ENCODE peak calls at places on chromosomes 12 and 14, in five cellular contexts. One of them, this sample, is unnamed. For H3K4me1, the result is how much of the 10 kb centered on the place peaks cover.

GRCh38 chr12:98595152-98595988 is 1.9 kb downstream of the SLC25A3 start:
- DNase-seq in SK-N-SH: no peak
- DNase-seq in heart left ventricle: no peak
- DNase-seq in right cardiac atrium: no peak
- DNase-seq in ovary: no peak
- DNase-seq in this sample: no peak

GRCh38 chr12:47376937-47377336 is 297.2 kb upstream of the AMIGO2 start:
- DNase-seq in heart left ventricle: no peak
- DNase-seq in ovary: peak
- DNase-seq in right cardiac atrium: peak
- DNase-seq in SK-N-SH: no peak
- DNase-seq in this sample: no peak

GRCh38 chr12:106358410-106359241 is 1.1 kb downstream of the POLR3B start:
- DNase-seq in ovary: no peak
- DNase-seq in SK-N-SH: peak
- DNase-seq in heart left ventricle: no peak
- DNase-seq in right cardiac atrium: peak
- DNase-seq in this sample: peak

GRCh38 chr14:21384494-21384851 is 654 bp upstream of the SUPT16H start:
- DNase-seq in heart left ventricle: no peak
- DNase-seq in SK-N-SH: no peak
- DNase-seq in right cardiac atrium: no peak
- DNase-seq in ovary: no peak
- DNase-seq in this sample: no peak

GRCh38 chr12:29991924-29992323 is 208.2 kb upstream of the TMTC1 start:
- DNase-seq in SK-N-SH: no peak
- DNase-seq in right cardiac atrium: no peak
- DNase-seq in ovary: no peak
- DNase-seq in heart left ventricle: no peak
- DNase-seq in this sample: no peak

GRCh38 chr14:91149462-91149861 is 35.6 kb downstream of the DGLUCY start:
- DNase-seq in heart left ventricle: no peak
- DNase-seq in SK-N-SH: no peak
- DNase-seq in right cardiac atrium: peak
- DNase-seq in ovary: peak
- DNase-seq in this sample: peak

GRCh38 chr14:68137704-68138619 is 318.4 kb downstream of the RAD51B start:
- DNase-seq in right cardiac atrium: peak
- DNase-seq in ovary: no peak
- DNase-seq in heart left ventricle: no peak
- DNase-seq in SK-N-SH: peak
- DNase-seq in this sample: no peak

GRCh38 chr12:48002773-48003218 is 1.5 kb downstream of the COL2A1 start:
- DNase-seq in heart left ventricle: no peak
- DNase-seq in SK-N-SH: peak
- DNase-seq in ovary: peak
- DNase-seq in right cardiac atrium: peak
- DNase-seq in this sample: peak

GRCh38 chr12:71268598-71268997 is 110.8 kb upstream of the TSPAN8 start:
- DNase-seq in SK-N-SH: no peak
- DNase-seq in heart left ventricle: no peak
- DNase-seq in right cardiac atrium: no peak
- DNase-seq in ovary: no peak
- DNase-seq in this sample: no peak

GRCh38 chr12:60072911-60073310 is 477.1 kb downstream of the SLC16A7 start:
- DNase-seq in right cardiac atrium: no peak
- DNase-seq in heart left ventricle: no peak
- DNase-seq in ovary: no peak
- DNase-seq in SK-N-SH: no peak
- DNase-seq in this sample: no peak

GRCh38 chr12:125184213-125184952 is 119.1 kb downstream of the AACS start:
- DNase-seq in right cardiac atrium: no peak
- DNase-seq in heart left ventricle: no peak
- DNase-seq in ovary: no peak
- DNase-seq in SK-N-SH: no peak
- DNase-seq in this sample: no peak

GRCh38 chr14:95953111-95953724 is 76.6 kb downstream of the TUNAR start:
- DNase-seq in ovary: no peak
- DNase-seq in right cardiac atrium: no peak
- DNase-seq in heart left ventricle: no peak
- DNase-seq in SK-N-SH: no peak
- DNase-seq in this sample: no peak

GRCh38 chr12:60257063-60257462 is 661.2 kb downstream of the SLC16A7 start:
- DNase-seq in right cardiac atrium: no peak
- DNase-seq in SK-N-SH: no peak
- DNase-seq in heart left ventricle: no peak
- DNase-seq in ovary: no peak
- DNase-seq in this sample: no peak

GRCh38 chr14:52348796-52349195 is 34.7 kb downstream of the PTGER2 start:
- DNase-seq in heart left ventricle: no peak
- DNase-seq in right cardiac atrium: no peak
- DNase-seq in ovary: no peak
- DNase-seq in SK-N-SH: no peak
- DNase-seq in this sample: no peak

GRCh38 chr12:98185606-98186005 is 329.8 kb upstream of the TMPO start:
- DNase-seq in right cardiac atrium: no peak
- DNase-seq in ovary: no peak
- DNase-seq in SK-N-SH: no peak
- DNase-seq in heart left ventricle: no peak
- DNase-seq in this sample: no peak

GRCh38 chr12:132210223-132211055 is 66.2 kb downstream of the NOC4L start:
- DNase-seq in heart left ventricle: peak
- DNase-seq in right cardiac atrium: no peak
- DNase-seq in ovary: no peak
- DNase-seq in SK-N-SH: no peak
- DNase-seq in this sample: no peak

GRCh38 chr12:41045509-41045908 is 142.6 kb upstream of the PDZRN4 start:
- DNase-seq in right cardiac atrium: no peak
- DNase-seq in heart left ventricle: no peak
- DNase-seq in SK-N-SH: no peak
- DNase-seq in ovary: no peak
- DNase-seq in this sample: no peak
- H3K4me1 ChIP-seq in right cardiac atrium: under half
- H3K4me1 ChIP-seq in heart left ventricle: under half
- H3K4me1 ChIP-seq in SK-N-SH: under half
- H3K4me1 ChIP-seq in ovary: under half
- H3K4me1 ChIP-seq in this sample: under half

GRCh38 chr14:89576132-89576923 is 159.3 kb upstream of the FOXN3 start:
- DNase-seq in ovary: no peak
- DNase-seq in right cardiac atrium: no peak
- DNase-seq in heart left ventricle: no peak
- DNase-seq in SK-N-SH: no peak
- DNase-seq in this sample: no peak

GRCh38 chr14:89575386-89576061 is 158.5 kb upstream of the FOXN3 start:
- DNase-seq in heart left ventricle: no peak
- DNase-seq in ovary: no peak
- DNase-seq in SK-N-SH: no peak
- DNase-seq in right cardiac atrium: no peak
- DNase-seq in this sample: no peak

GRCh38 chr14:89574420-89574819 is 157.4 kb upstream of the FOXN3 start:
- DNase-seq in right cardiac atrium: no peak
- DNase-seq in heart left ventricle: no peak
- DNase-seq in ovary: no peak
- DNase-seq in SK-N-SH: no peak
- DNase-seq in this sample: no peak

GRCh38 chr14:89578048-89578619 is 161.1 kb upstream of the FOXN3 start:
- DNase-seq in heart left ventricle: no peak
- DNase-seq in right cardiac atrium: no peak
- DNase-seq in SK-N-SH: no peak
- DNase-seq in ovary: no peak
- DNase-seq in this sample: no peak

GRCh38 chr14:89576960-89577359 is 159.9 kb upstream of the FOXN3 start:
- DNase-seq in heart left ventricle: no peak
- DNase-seq in SK-N-SH: no peak
- DNase-seq in ovary: no peak
- DNase-seq in right cardiac atrium: no peak
- DNase-seq in this sample: no peak
- H3K27ac ChIP-seq in heart left ventricle: no peak
- H3K27ac ChIP-seq in SK-N-SH: no peak
- H3K27ac ChIP-seq in ovary: no peak
- H3K27ac ChIP-seq in right cardiac atrium: no peak
- H3K27ac ChIP-seq in this sample: no peak

DNA sequence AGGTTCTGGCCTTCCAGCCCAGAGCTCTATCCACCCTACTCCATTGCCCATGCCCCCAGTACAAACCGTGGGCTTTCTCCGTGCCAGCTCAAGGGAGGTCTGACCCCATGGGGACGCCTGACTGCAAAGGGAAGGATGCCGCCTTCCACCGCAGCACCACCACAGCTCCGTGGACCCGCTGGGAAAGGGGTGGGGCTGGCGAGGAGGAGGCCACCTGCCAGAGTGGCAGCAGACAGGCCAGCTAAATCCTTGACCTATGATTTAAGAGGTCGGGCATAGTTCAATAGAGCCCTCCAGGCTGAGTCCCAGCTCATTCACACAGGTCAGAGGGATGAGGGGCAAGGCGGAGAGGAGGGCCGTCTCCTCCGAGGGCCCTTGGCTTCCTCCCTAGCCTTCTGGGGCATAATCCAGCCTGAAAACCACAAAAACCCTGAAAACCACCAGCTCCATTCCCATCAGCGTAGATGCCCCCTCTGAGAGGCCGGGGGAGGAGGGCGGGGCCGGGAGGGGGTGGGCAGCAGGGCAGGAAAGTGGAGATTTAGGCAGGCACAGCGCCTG is 14.9 kb upstream of the FIGNL2 start:
- DNase-seq in ovary: no peak
- DNase-seq in right cardiac atrium: no peak
- DNase-seq in SK-N-SH: no peak
- DNase-seq in heart left ventricle: peak
- DNase-seq in this sample: no peak
- H3K4me3 ChIP-seq in ovary: no peak
- H3K4me3 ChIP-seq in right cardiac atrium: peak
- H3K4me3 ChIP-seq in SK-N-SH: no peak
- H3K4me3 ChIP-seq in heart left ventricle: peak
- H3K4me3 ChIP-seq in this sample: peak

DNA sequence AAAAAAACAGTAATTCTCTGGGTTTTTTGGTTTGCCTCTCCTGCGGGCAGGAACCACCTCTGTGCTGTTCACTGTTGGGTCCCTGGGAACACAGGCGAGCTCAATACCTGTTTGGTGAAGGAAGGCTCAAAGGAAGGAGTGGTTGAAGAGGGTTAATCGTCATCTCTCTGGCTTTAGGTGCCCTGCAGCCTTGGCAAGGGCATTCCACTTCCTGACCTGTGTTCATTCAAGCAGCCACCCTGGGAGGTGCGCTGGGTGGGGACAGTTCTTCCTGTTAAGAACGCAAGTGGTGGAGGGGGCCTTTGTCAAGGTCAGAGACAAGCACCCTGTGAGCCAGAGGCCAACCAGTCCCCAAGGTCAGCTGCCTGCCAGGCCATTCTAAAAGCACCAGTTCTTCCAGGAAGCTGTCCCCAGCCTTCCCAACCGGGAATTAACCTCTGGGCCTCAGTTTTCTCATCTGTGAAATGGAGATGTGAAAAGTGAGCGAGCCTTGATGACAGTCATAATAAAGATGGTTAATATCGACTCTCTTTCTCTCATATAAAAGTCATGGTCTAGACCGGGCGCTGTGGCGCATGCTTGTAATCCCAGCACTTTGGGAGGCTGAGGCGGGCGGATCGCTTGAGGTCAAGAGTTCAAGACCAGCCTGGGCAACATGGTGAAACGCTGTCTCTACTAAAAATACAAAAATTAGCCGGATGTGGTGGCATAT is 6.3 kb downstream of the RHOF start:
- DNase-seq in SK-N-SH: no peak
- DNase-seq in ovary: no peak
- DNase-seq in heart left ventricle: no peak
- DNase-seq in right cardiac atrium: no peak
- DNase-seq in this sample: no peak
- H3K4me1 ChIP-seq in SK-N-SH: under half
- H3K4me1 ChIP-seq in ovary: under half
- H3K4me1 ChIP-seq in heart left ventricle: half or more
- H3K4me1 ChIP-seq in right cardiac atrium: under half
- H3K4me1 ChIP-seq in this sample: under half

GRCh38 chr12:117356048-117356447 is 5.4 kb downstream of the NOS1 start:
- DNase-seq in ovary: no peak
- DNase-seq in SK-N-SH: no peak
- DNase-seq in right cardiac atrium: no peak
- DNase-seq in heart left ventricle: no peak
- DNase-seq in this sample: no peak
- H3K27ac ChIP-seq in ovary: no peak
- H3K27ac ChIP-seq in SK-N-SH: no peak
- H3K27ac ChIP-seq in right cardiac atrium: no peak
- H3K27ac ChIP-seq in heart left ventricle: no peak
- H3K27ac ChIP-seq in this sample: no peak